ENCODE peak calls at places on chromosomes 12 and 14, in four cellular contexts. N is HEK293T, V is NCI-H526 treated with DMSO at 0.1 percent for 48 hours, M is fibroblast of the aortic adventitia. B is an unnamed sample.

GRCh38 chr12:6927379-6927991 is at the start of gene ATN1:
- DNase-seq in N (peak), V (peak), M (peak), B (no peak)

GRCh38 chr14:100150932-100151587 is 8.4 kb downstream of the DEGS2 start:
- DNase-seq in N (no peak), V (no peak), M (no peak), B (no peak)

GRCh38 chr12:19855876-19856275 is 416.6 kb downstream of the AEBP2 start:
- DNase-seq in N (no peak), V (no peak), M (peak), B (no peak)

GRCh38 chr14:56490379-56490778 is 89.2 kb upstream of the TMEM260 start:
- DNase-seq in N (peak), V (peak), M (peak), B (peak)

GRCh38 chr14:71942904-71943694 is 10.9 kb downstream of the RGS6 start:
- DNase-seq in N (no peak), V (no peak), M (no peak), B (no peak)

GRCh38 chr14:50247245-50247644 is 15.9 kb upstream of the SOS2 start:
- DNase-seq in N (no peak), V (no peak), M (no peak), B (no peak)

GRCh38 chr12:129563266-129563665 is 340.6 kb downstream of the TMEM132D start:
- DNase-seq in N (no peak), V (no peak), M (no peak), B (no peak)

GRCh38 chr12:79555006-79555925 is 135.5 kb downstream of the PAWR start:
- DNase-seq in N (no peak), V (no peak), M (peak), B (no peak)

GRCh38 chr14:38646391-38646790 is 390.5 kb upstream of the CLEC14A start:
- DNase-seq in N (no peak), V (no peak), M (no peak), B (no peak)

GRCh38 chr12:53781218-53781801 is 29.5 kb upstream of the CISTR start:
- DNase-seq in N (no peak), V (no peak), M (no peak), B (no peak)

GRCh38 chr14:103624860-103625259 is 4.2 kb upstream of the KLC1 start:
- DNase-seq in N (no peak), V (no peak), M (peak), B (no peak)

GRCh38 chr12:85923767-85924331 is 49.8 kb downstream of the NTS start:
- DNase-seq in N (no peak), V (no peak), M (peak), B (no peak)

GRCh38 chr14:87430810-87431209 is 562.2 kb downstream of the GALC start:
- DNase-seq in N (no peak), V (no peak), M (peak), B (no peak)

GRCh38 chr14:96105089-96105920 is 66.1 kb downstream of the C14orf132 start:
- DNase-seq in N (no peak), V (no peak), M (peak), B (no peak)

GRCh38 chr12:84043355-84043754 is 869.2 kb downstream of the SLC6A15 start:
- DNase-seq in N (no peak), V (no peak), M (no peak), B (no peak)

GRCh38 chr12:122327494-122328385 is 61.4 kb upstream of the VPS33A start:
- DNase-seq in N (no peak), V (no peak), M (no peak), B (no peak)

GRCh38 chr14:58701576-58701975 is 63.8 kb downstream of the DACT1 start:
- DNase-seq in N (no peak), V (no peak), M (no peak), B (no peak)

GRCh38 chr12:12451063-12451462 is 94.2 kb downstream of the BORCS5 start:
- DNase-seq in N (no peak), V (no peak), M (no peak), B (no peak)

GRCh38 chr12:22407397-22407796 is 72.9 kb upstream of the ST8SIA1 start:
- DNase-seq in N (no peak), V (no peak), M (no peak), B (no peak)

GRCh38 chr12:6369916-6370575 is 5.3 kb downstream of the SCNN1A start:
- DNase-seq in N (no peak), V (no peak), M (no peak), B (no peak)

GRCh38 chr12:124694846-124695497 is 127.6 kb upstream of the NCOR2 start:
- DNase-seq in N (no peak), V (no peak), M (peak), B (no peak)

GRCh38 chr12:63857771-63858670 is 13.5 kb downstream of the SRGAP1 start:
- DNase-seq in N (no peak), V (no peak), M (peak), B (no peak)

GRCh38 chr14:31902002-31902401 is 175.1 kb upstream of the ARHGAP5 start:
- DNase-seq in N (no peak), V (no peak), M (no peak), B (no peak)

GRCh38 chr12:33248364-33248763 is 191.3 kb downstream of the SYT10 start:
- DNase-seq in N (no peak), V (no peak), M (no peak), B (no peak)

GRCh38 chr14:103292426-103293374 is 41.3 kb upstream of the EIF5 start:
- DNase-seq in N (peak), V (peak), M (peak), B (peak)

GRCh38 chr12:103800252-103800771 is 40.7 kb downstream of the NT5DC3 start:
- DNase-seq in N (no peak), V (no peak), M (peak), B (no peak)

GRCh38 chr14:19823178-19823577 is 19.6 kb downstream of the OR4N2 start:
- DNase-seq in N (no peak), V (no peak), M (no peak), B (no peak)

GRCh38 chr12:4526923-4527546 is 11.7 kb upstream of the RAD51AP1 start:
- DNase-seq in N (no peak), V (peak), M (peak), B (peak)

B was measured in MM.1S.